ENCODE peak calls at places on chromosomes 7 and 10, in four cellular contexts. R, M, G and U are unnamed samples.

GRCh38 chr7:18369011-18369410 is 126.5 kb upstream of the HDAC9 start:
- DNase-seq in R (no peak), M (no peak), G (no peak), U (no peak)

GRCh38 chr7:23334482-23335056 is 35.4 kb downstream of the MALSU1 start:
- DNase-seq in R (peak), M (peak), G (peak), U (peak)

GRCh38 chr10:58672855-58673254 is 160.2 kb downstream of the BICC1 start:
- DNase-seq in R (no peak), M (no peak), G (no peak), U (no peak)

GRCh38 chr10:112280205-112280921 is 2.8 kb upstream of the TECTB start:
- DNase-seq in R (no peak), M (no peak), G (no peak), U (no peak)

GRCh38 chr10:129604333-129605032 is 137.4 kb downstream of the MGMT start:
- DNase-seq in R (no peak), M (no peak), G (no peak), U (no peak)

GRCh38 chr7:105269397-105269796 is 119.3 kb downstream of the SRPK2 start:
- DNase-seq in R (no peak), M (no peak), G (no peak), U (no peak)

GRCh38 chr7:20229652-20230500 is 12.7 kb upstream of the MACC1 start:
- DNase-seq in R (no peak), M (peak), G (peak), U (no peak)

GRCh38 chr7:7858559-7858958 is 110.0 kb upstream of the GLCCI1 start:
- DNase-seq in R (no peak), M (no peak), G (no peak), U (no peak)

GRCh38 chr10:98030093-98030821 is at the start of gene CRTAC1:
- DNase-seq in R (no peak), M (no peak), G (peak), U (no peak)

GRCh38 chr7:147571436-147572180 is 1019.0 kb upstream of the C7orf33 start:
- DNase-seq in R (no peak), M (no peak), G (no peak), U (no peak)

GRCh38 chr7:32937344-32938174 is 19.7 kb upstream of the FKBP9 start:
- DNase-seq in R (no peak), M (peak), G (peak), U (no peak)

GRCh38 chr10:117175215-117175900 is 21.9 kb upstream of the KCNK18 start:
- DNase-seq in R (no peak), M (no peak), G (no peak), U (no peak)

GRCh38 chr10:84248794-84249193 is 3.9 kb downstream of the RGR start:
- DNase-seq in R (no peak), M (no peak), G (no peak), U (no peak)

GRCh38 chr7:7385421-7385820 is 150.3 kb downstream of the COL28A1 start:
- DNase-seq in R (no peak), M (peak), G (no peak), U (no peak)

GRCh38 chr10:128884061-128884425 is 583.0 kb upstream of the MGMT start:
- DNase-seq in R (no peak), M (no peak), G (no peak), U (no peak)

GRCh38 chr10:86170255-86171153 is 196.1 kb downstream of the GRID1 start:
- DNase-seq in R (no peak), M (no peak), G (no peak), U (no peak)

GRCh38 chr10:125102216-125102615 is 58.1 kb downstream of the CTBP2 start:
- DNase-seq in R (no peak), M (peak), G (peak), U (no peak)

GRCh38 chr7:45092931-45093235 is 4.1 kb upstream of the NACAD start:
- DNase-seq in R (no peak), M (no peak), G (no peak), U (no peak)

GRCh38 chr10:5466451-5466996 is 32.8 kb downstream of the CALML5 start:
- DNase-seq in R (no peak), M (peak), G (peak), U (peak)

GRCh38 chr10:44415121-44415520 is 30.2 kb upstream of the CXCL12 start:
- DNase-seq in R (no peak), M (no peak), G (peak), U (no peak)

GRCh38 chr7:100010901-100011300 is 4.5 kb upstream of the ZKSCAN1 start:
- DNase-seq in R (no peak), M (no peak), G (no peak), U (no peak)

GRCh38 chr10:90787906-90788491 is 69.8 kb downstream of the HTR7 start:
- DNase-seq in R (peak), M (no peak), G (peak), U (no peak)

GRCh38 chr10:71134732-71135211 is 77.6 kb upstream of the UNC5B start:
- DNase-seq in R (no peak), M (no peak), G (no peak), U (no peak)

GRCh38 chr7:113561446-113561845 is 357.4 kb downstream of the PPP1R3A start:
- DNase-seq in R (no peak), M (no peak), G (peak), U (no peak)

GRCh38 chr10:88385601-88386203 is 197.4 kb downstream of the RNLS start:
- DNase-seq in R (peak), M (peak), G (peak), U (peak)

GRCh38 chr7:130468612-130469011 is 23.3 kb upstream of the MEST start:
- DNase-seq in R (no peak), M (no peak), G (no peak), U (no peak)

GRCh38 chr10:43255644-43256431 is 11.0 kb downstream of the RASGEF1A start:
- DNase-seq in R (peak), M (no peak), G (peak), U (no peak)

GRCh38 chr7:116953372-116953726 is at the start of gene ST7:
- DNase-seq in R (peak), M (peak), G (peak), U (no peak)

GRCh38 chr7:36366649-36367560 is 22.8 kb upstream of the ANLN start:
- DNase-seq in R (peak), M (peak), G (peak), U (no peak)
- TF ChIP-seq EZH2 in R (no peak), M (no peak), G (no peak), U (no peak)

GRCh38 chr10:132562916-132563456 is 25.4 kb downstream of the INPP5A start:
- DNase-seq in R (no peak), M (no peak), G (no peak), U (no peak)

GRCh38 chr10:132563485-132564248 is 26.1 kb downstream of the INPP5A start:
- DNase-seq in R (no peak), M (no peak), G (peak), U (no peak)

GRCh38 chr10:132565516-132566209 is 28.1 kb downstream of the INPP5A start:
- DNase-seq in R (no peak), M (no peak), G (no peak), U (no peak)

GRCh38 chr10:132564690-132565089 is 27.1 kb downstream of the INPP5A start:
- DNase-seq in R (no peak), M (no peak), G (no peak), U (no peak)

DNA sequence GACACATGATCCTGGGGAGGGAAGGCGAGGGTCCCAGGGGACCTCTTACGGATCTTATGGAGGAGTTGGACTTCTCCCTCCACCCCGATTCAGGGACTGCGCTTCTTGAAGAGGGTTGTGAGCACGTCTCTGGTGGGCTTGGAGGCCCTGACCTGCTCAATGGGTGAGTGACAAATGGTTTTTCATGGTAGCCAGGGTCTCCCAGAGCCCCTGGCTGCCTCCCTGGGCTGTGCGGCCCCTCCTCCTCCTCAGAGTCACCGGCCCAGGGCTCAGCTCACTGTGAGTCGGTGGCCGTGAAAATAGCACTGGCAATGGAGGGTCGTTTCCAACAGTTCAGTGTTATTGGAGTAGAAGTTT is 26.6 kb downstream of the INPP5A start:
- DNase-seq in R (no peak), M (no peak), G (no peak), U (no peak)
- TF ChIP-seq EZH2 in R (no peak), M (no peak), G (no peak), U (no peak)

DNA sequence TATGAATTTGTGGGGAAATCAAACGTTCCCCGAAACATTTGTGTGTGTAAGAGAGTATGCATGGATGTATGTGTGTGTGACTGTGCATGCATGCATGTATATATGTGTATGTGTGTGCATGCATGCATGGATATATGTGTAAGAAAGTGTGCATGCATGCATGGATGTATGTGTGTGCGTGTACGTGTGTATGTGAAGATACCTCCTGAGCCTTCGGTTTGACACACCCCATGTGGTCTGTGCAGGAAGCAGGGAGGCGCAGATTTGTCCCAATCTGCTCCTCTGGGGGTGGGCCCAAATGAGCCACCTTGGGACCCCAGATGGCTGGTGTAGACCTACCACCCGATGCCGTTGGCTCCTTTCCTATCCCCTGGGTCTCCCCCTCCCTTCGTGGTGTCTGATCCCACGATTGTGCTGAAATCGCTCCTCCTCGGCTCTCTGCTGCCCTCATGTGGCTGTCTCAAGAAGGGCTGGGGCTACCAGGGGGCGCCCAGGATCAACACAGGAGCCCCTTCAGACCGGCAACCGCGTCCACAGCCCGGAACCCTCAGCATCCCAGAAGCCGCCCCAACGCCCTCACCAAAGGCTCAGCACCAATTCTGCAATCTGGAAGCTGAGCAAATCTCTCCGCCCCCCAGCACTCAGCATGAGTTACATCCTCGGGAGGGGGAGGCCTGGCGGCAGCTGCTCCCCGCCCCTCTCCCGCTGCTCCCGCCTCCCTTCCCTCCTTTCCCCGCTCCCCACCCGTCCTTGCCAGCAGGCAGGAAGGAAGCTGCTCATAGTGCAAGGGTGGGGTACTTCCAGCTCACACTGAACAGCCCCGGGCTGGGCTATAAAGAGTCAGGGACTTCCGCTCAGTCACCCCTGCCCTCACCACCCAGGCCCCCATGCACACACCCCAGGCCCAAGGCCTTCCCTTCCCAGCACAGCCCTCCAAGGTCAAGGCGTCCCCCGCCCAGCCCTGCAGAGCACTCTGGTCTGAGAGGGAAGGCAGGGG is 2.3 kb upstream of the NOS3 start:
- DNase-seq in R (no peak), M (no peak), G (no peak), U (no peak)
- TF ChIP-seq EZH2 in R (no peak), M (no peak), G (no peak), U (no peak)

DNA sequence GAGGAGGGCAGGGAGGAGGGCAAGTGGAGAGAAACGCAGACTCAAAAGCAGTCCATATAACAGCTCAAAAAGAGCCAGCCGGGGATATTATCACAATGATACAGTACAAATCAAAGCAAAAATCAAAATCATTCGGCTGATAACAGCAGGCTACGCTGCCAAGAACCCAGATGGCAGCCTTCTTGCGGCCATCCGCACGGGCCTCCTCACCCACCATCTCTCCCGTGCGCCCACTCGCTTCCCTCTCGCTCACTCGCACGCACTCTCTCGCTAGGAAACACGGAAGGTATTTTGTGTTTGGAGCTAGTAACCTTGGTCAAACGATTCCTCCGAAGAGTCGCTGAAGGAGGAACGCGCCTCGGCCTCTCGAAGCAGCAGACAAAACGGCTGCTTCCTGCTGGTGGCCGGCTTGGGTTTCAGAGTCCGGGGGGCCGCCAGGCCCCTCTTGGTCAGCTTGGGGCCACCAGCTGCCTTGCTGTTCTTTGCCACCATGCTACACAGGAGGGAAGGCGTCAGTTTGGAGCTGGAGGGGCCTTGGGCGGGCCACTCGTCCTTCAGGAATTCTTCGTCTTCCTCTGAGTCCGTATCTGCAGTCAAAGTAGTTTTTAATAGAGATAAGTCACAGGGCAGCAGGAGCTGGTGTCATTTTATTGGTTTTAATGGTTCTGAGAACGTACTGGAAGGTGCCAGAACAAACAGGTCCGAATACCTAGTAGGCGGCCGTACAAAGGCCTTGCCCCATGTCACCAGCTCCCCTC is 68.9 kb downstream of the SLC29A4 start:
- DNase-seq in R (no peak), M (no peak), G (no peak), U (no peak)
- TF ChIP-seq EZH2 in R (no peak), M (no peak), G (no peak), U (no peak)

DNA sequence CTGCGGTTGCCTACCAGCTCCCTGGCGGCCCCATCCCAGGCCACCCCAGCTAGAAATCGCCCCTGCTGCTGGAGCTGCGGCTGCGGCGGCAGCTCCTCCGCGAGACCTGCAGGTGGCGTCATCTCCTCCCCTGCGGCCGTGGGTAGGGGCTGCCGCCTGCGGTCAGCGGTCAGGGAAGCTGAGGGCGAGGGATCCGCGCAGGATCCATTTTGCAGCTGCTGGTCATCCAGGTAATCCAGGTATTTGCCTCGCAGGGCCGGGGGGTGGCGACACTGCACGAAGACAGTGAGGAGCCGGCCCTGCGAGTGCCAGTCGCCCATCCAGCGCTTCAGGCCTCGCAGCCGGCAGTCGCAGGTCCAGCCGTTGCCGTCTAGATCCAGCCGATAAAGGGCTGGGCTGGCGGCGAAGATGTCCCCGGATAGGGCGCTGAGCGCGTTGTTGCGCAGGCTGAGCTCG is 1.5 kb downstream of the TRIL start:
- DNase-seq in R (no peak), M (no peak), G (peak), U (no peak)
- TF ChIP-seq EZH2 in R (no peak), M (no peak), G (no peak), U (no peak)

DNA sequence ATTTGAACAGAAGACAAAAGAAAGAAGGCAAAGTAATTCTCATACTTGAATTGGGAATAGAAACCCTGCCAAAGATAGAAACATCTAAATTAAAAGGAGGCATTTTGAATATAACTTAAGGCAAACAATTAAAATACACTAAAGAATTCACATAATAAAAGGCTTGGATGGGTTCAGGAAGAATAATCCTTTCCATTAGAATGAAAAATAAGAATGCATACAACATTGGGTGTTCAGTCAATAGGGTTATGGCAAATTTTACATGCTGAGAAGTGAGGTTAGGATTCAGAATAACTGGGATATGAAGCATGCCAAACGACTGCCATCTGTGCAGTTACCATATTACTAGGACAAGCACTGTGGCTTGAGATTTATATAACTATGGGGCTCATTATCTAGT is 326.5 kb downstream of the THSD7A start:
- DNase-seq in R (no peak), M (no peak), G (no peak), U (no peak)
- TF ChIP-seq EZH2 in R (no peak), M (no peak), G (no peak), U (no peak)